ENCODE peak calls at places on chromosomes 11 and 22, in six cellular contexts. A, O, Q, W, J and B are unnamed samples.
A peak's percentile ranks its signal among the peaks of the same experiment; 100 is the strongest.

GRCh38 chr11:62193954-62194353 is 3.9 kb downstream of the SCGB1D1 start:
- DNase-seq in A (no peak), O (no peak), Q (no peak), W (no peak), J (no peak), B (no peak)

GRCh38 chr11:45436966-45437365 is 150.8 kb upstream of the SYT13 start:
- DNase-seq in A (no peak), J (no peak), Q (no peak), W (no peak), O (no peak), B (no peak)

GRCh38 chr22:33327348-33327860 is 269.2 kb upstream of the SYN3 start:
- DNase-seq in J (no peak), A (no peak), W (no peak), Q (no peak), O (no peak), B (no peak)

GRCh38 chr22:44384563-44384940 is 71.8 kb upstream of the SHISAL1 start:
- DNase-seq in W (no peak), O (no peak), A (no peak), J (no peak), Q (no peak), B (no peak)

GRCh38 chr22:30150212-30150611 is 69.9 kb downstream of the HORMAD2 start:
- DNase-seq in O (no peak), J (no peak), W (no peak), A (no peak), Q (no peak), B (no peak)

GRCh38 chr11:65429069-65429681 is 6.6 kb downstream of the NEAT1 start:
- DNase-seq in A (peak; percentile 67), W (no peak), J (peak; percentile 43), Q (peak; percentile 60), O (no peak), B (no peak)

GRCh38 chr11:44424841-44425240 is 114.9 kb upstream of the ALX4 start:
- DNase-seq in W (no peak), A (no peak), J (no peak), O (no peak), Q (no peak), B (no peak)

GRCh38 chr22:50739894-50740293 is 1.9 kb downstream of the ACR start:
- DNase-seq in W (no peak), Q (no peak), O (no peak), A (no peak), J (peak; percentile 17), B (no peak)

GRCh38 chr11:78161346-78161745 is 21.9 kb upstream of the ALG8 start:
- DNase-seq in A (no peak), Q (no peak), W (no peak), O (no peak), J (no peak), B (no peak)

GRCh38 chr11:76267563-76267962 is 61.3 kb upstream of the WNT11 start:
- DNase-seq in J (no peak), A (no peak), W (no peak), O (peak; percentile 40), Q (no peak), B (no peak)

GRCh38 chr11:76265771-76266241 is 59.5 kb upstream of the WNT11 start:
- DNase-seq in A (peak; percentile 22), J (no peak), W (no peak), O (no peak), Q (no peak), B (no peak)

GRCh38 chr11:76268498-76268897 is 62.2 kb upstream of the WNT11 start:
- DNase-seq in J (no peak), O (no peak), W (no peak), A (no peak), Q (no peak), B (no peak)

GRCh38 chr11:76266701-76267100 is 60.4 kb upstream of the WNT11 start:
- DNase-seq in W (no peak), Q (no peak), O (no peak), A (no peak), J (no peak), B (no peak)

GRCh38 chr11:76266269-76266668 is 60.0 kb upstream of the WNT11 start:
- DNase-seq in J (no peak), W (no peak), O (peak; percentile 50), A (peak; percentile 80), Q (peak; percentile 77), B (peak; percentile 8)
- H3K4me3 ChIP-seq in J (no peak overlapping the region), W (no peak overlapping the region), O (no peak overlapping the region), A (no peak overlapping the region), Q (no peak overlapping the region), B (no peak overlapping the region)

GRCh38 chr11:134062255-134063030 is 6.4 kb upstream of the JAM3 start:
- DNase-seq in W (no peak), A (peak; percentile 44), Q (no peak), J (no peak), O (no peak), B (no peak)
- H3K4me3 ChIP-seq in W (no peak overlapping the region), A (no peak overlapping the region), Q (no peak overlapping the region), J (no peak overlapping the region), O (no peak overlapping the region), B (no peak overlapping the region)

GRCh38 chr11:117907276-117908110 is 21.7 kb downstream of the TMPRSS13 start:
- DNase-seq in W (peak; percentile 44), J (peak; percentile 68), Q (peak; percentile 95), A (peak; percentile 93), O (peak; percentile 89), B (peak; percentile 70)
- H3K4me3 ChIP-seq in W (no peak overlapping the region), J (no peak overlapping the region), Q (peak overlapping the region; percentile 20), A (no peak overlapping the region), O (no peak overlapping the region), B (no peak overlapping the region)

GRCh38 chr11:120151536-120151935 is 13.6 kb upstream of the TRIM29 start:
- DNase-seq in A (peak; percentile 90), W (no peak), O (no peak), Q (peak; percentile 8), J (no peak), B (no peak)

GRCh38 chr11:120149246-120149645 is 11.3 kb upstream of the TRIM29 start:
- DNase-seq in A (no peak), W (no peak), Q (no peak), O (no peak), J (no peak), B (no peak)

GRCh38 chr11:120147950-120148270 is 10.0 kb upstream of the TRIM29 start:
- DNase-seq in W (no peak), O (no peak), J (no peak), Q (no peak), A (no peak), B (no peak)

GRCh38 chr11:120146413-120147093 is 8.6 kb upstream of the TRIM29 start:
- DNase-seq in Q (no peak), O (no peak), A (no peak), J (no peak), W (no peak), B (no peak)

DNA sequence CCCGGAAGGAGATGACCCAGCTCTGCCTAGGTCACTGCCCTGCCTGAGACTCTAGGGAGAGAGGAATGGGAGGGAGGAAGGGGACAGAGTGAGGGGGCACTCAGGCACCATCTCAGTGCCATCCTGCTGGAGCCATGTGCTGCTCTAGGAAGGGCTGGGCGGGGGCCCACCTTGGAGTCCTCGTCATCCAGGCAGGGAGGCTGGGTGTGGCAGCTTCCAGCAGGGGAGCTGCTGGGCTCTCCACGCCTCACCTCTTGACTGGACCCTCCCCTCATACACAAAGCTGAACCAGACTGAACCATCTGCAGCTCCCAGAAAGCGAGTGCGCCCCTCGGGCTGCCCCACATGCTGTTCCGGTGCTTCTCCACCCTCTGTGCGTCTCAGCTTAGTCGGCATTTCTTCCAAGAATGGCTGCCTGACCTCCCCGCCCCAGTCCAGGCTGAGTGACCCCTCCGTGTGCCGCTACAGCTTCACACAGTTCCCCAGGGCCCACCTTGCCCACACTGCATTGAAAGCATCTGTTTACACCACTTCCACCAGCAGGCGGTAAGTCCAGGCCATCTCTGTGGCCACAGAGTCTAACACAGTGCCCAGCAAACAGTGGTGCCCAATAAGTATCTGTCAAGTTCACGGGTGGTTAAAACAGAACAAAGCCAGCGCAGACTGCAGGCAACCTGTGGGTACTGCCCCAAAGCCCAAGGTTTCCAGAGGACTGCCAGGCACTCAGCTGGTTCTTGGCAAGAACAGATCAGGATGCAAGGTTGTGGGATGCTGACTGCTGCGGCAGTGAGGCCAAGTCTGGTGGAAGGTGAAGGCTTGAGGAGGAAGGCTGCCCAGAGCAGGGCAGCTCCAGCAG is 9.4 kb upstream of the TRIM29 start:
- DNase-seq in Q (no peak), J (no peak), W (no peak), A (no peak), O (no peak), B (no peak)
- H3K4me3 ChIP-seq in Q (no peak overlapping the region), J (no peak overlapping the region), W (no peak overlapping the region), A (no peak overlapping the region), O (no peak overlapping the region), B (no peak overlapping the region)

GRCh38 chr11:88508808-88509581 is 171.5 kb upstream of the CTSC start:
- DNase-seq in O (peak; percentile 22), A (peak; percentile 49), Q (no peak), W (no peak), J (no peak), B (no peak)

GRCh38 chr11:88507771-88508557 is 170.4 kb upstream of the CTSC start:
- DNase-seq in Q (no peak), J (no peak), O (no peak), A (no peak), W (no peak), B (no peak)

DNA sequence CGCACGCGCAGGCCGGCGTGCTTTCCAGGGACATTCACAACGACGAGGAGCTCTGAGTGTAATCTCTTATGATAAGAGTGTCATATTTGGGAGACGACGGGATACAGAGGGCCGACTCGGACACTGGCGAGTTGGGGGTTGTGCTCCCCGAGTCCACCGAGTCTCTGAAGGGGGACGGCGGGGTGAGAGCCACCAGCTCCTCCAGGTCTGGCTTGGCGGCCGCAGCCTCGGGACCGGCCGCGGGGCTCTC is 170.9 kb upstream of the CTSC start:
- DNase-seq in O (no peak), Q (no peak), J (no peak), A (no peak), W (no peak), B (no peak)
- H3K4me3 ChIP-seq in O (peak overlapping the region; percentile 32), Q (peak overlapping the region; percentile 58), J (peak overlapping the region; percentile 53), A (no peak overlapping the region), W (peak overlapping the region; percentile 40), B (no peak overlapping the region)